ENCODE peak calls at places on chromosomes 7 and 10, in nine cellular contexts. One of them, this sample, is unnamed.

GRCh38 chr7:47757946-47758371 is 176.0 kb upstream of the TNS3 start:
- DNase-seq in ovary: peak
- DNase-seq in SK-N-SH: no peak
- DNase-seq in CD4-positive, alpha-beta memory T cell: no peak
- DNase-seq in H9: no peak
- DNase-seq in K562: no peak
- DNase-seq in stomach: peak
- DNase-seq in psoas muscle: peak
- DNase-seq in brain microvascular endothelial cell: peak
- DNase-seq in this sample: no peak

GRCh38 chr7:2353113-2353512 is 1.5 kb upstream of the EIF3B start:
- DNase-seq in SK-N-SH: no peak
- DNase-seq in psoas muscle: no peak
- DNase-seq in stomach: no peak
- DNase-seq in K562: no peak
- DNase-seq in CD4-positive, alpha-beta memory T cell: no peak
- DNase-seq in H9: no peak
- DNase-seq in ovary: no peak
- DNase-seq in brain microvascular endothelial cell: no peak
- DNase-seq in this sample: no peak

GRCh38 chr10:132592790-132593788 is 55.5 kb downstream of the INPP5A start:
- DNase-seq in stomach: no peak
- DNase-seq in brain microvascular endothelial cell: no peak
- DNase-seq in K562: no peak
- DNase-seq in psoas muscle: no peak
- DNase-seq in CD4-positive, alpha-beta memory T cell: no peak
- DNase-seq in ovary: no peak
- DNase-seq in SK-N-SH: no peak
- DNase-seq in H9: no peak
- DNase-seq in this sample: no peak

GRCh38 chr7:5541087-5541992 is 117.7 kb upstream of the TNRC18 start:
- DNase-seq in CD4-positive, alpha-beta memory T cell: no peak
- DNase-seq in ovary: no peak
- DNase-seq in stomach: no peak
- DNase-seq in K562: no peak
- DNase-seq in psoas muscle: peak
- DNase-seq in SK-N-SH: peak
- DNase-seq in H9: no peak
- DNase-seq in brain microvascular endothelial cell: no peak
- DNase-seq in this sample: peak

GRCh38 chr10:28432210-28432676 is 100.7 kb upstream of the WAC start:
- DNase-seq in K562: peak
- DNase-seq in stomach: peak
- DNase-seq in CD4-positive, alpha-beta memory T cell: peak
- DNase-seq in psoas muscle: peak
- DNase-seq in ovary: peak
- DNase-seq in H9: peak
- DNase-seq in brain microvascular endothelial cell: peak
- DNase-seq in SK-N-SH: peak
- DNase-seq in this sample: peak

GRCh38 chr10:117217196-117217761 is 20.0 kb downstream of the KCNK18 start:
- DNase-seq in brain microvascular endothelial cell: no peak
- DNase-seq in stomach: no peak
- DNase-seq in CD4-positive, alpha-beta memory T cell: no peak
- DNase-seq in SK-N-SH: no peak
- DNase-seq in K562: no peak
- DNase-seq in psoas muscle: no peak
- DNase-seq in H9: peak
- DNase-seq in ovary: no peak
- DNase-seq in this sample: peak

GRCh38 chr7:126840869-126841268 is 411.9 kb downstream of the GRM8 start:
- DNase-seq in H9: no peak
- DNase-seq in stomach: no peak
- DNase-seq in brain microvascular endothelial cell: no peak
- DNase-seq in ovary: no peak
- DNase-seq in K562: no peak
- DNase-seq in SK-N-SH: peak
- DNase-seq in CD4-positive, alpha-beta memory T cell: no peak
- DNase-seq in psoas muscle: no peak
- DNase-seq in this sample: no peak

GRCh38 chr10:34628174-34628802 is 186.8 kb downstream of the PARD3 start:
- DNase-seq in stomach: peak
- DNase-seq in psoas muscle: peak
- DNase-seq in SK-N-SH: peak
- DNase-seq in ovary: peak
- DNase-seq in CD4-positive, alpha-beta memory T cell: no peak
- DNase-seq in K562: peak
- DNase-seq in brain microvascular endothelial cell: peak
- DNase-seq in H9: no peak
- DNase-seq in this sample: no peak

DNA sequence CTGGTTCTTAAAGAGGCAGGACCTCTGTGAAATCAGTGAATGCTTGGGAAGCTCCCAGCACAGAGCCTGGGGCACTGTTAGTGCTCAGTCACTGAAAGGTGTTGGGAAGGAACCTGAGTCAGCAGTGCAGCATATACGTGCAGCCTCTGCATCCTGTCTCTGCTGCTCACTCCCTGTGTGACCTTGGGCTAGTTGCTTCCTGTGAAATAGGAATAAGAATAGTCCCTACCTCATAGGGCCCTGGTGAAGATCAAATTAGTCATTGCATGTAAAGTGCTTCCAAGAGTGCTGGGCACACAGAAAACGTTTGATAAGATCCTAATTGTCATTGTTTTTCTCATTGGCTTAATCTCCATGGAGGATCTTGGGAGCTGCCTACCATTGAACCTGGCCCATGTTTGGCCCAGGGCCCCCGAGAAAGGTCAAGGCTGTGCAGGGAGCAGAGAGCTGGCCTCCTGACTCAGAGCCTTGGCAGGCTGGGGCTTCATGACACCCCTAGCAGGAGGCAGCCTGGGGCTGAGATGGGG is 73.3 kb upstream of the COL13A1 start:
- DNase-seq in SK-N-SH: peak
- DNase-seq in H9: peak
- DNase-seq in CD4-positive, alpha-beta memory T cell: no peak
- DNase-seq in psoas muscle: no peak
- DNase-seq in ovary: no peak
- DNase-seq in stomach: no peak
- DNase-seq in K562: no peak
- DNase-seq in brain microvascular endothelial cell: peak
- DNase-seq in this sample: peak
- H3K27ac ChIP-seq in SK-N-SH: peak
- H3K27ac ChIP-seq in H9: no peak
- H3K27ac ChIP-seq in CD4-positive, alpha-beta memory T cell: no peak
- H3K27ac ChIP-seq in psoas muscle: peak
- H3K27ac ChIP-seq in ovary: no peak
- H3K27ac ChIP-seq in stomach: no peak
- H3K27ac ChIP-seq in K562: no peak
- H3K27ac ChIP-seq in brain microvascular endothelial cell: no peak
- H3K27ac ChIP-seq in this sample: no peak

GRCh38 chr10:46538723-46539426 is 17.6 kb downstream of the GPRIN2 start:
- DNase-seq in ovary: no peak
- DNase-seq in brain microvascular endothelial cell: no peak
- DNase-seq in psoas muscle: no peak
- DNase-seq in stomach: no peak
- DNase-seq in SK-N-SH: no peak
- DNase-seq in H9: no peak
- DNase-seq in CD4-positive, alpha-beta memory T cell: no peak
- DNase-seq in K562: no peak
- DNase-seq in this sample: no peak

GRCh38 chr10:46538155-46538554 is 18.3 kb downstream of the GPRIN2 start:
- DNase-seq in CD4-positive, alpha-beta memory T cell: no peak
- DNase-seq in SK-N-SH: no peak
- DNase-seq in K562: no peak
- DNase-seq in H9: no peak
- DNase-seq in ovary: peak
- DNase-seq in brain microvascular endothelial cell: no peak
- DNase-seq in stomach: no peak
- DNase-seq in psoas muscle: no peak
- DNase-seq in this sample: no peak

GRCh38 chr10:46540412-46541016 is 15.9 kb downstream of the GPRIN2 start:
- DNase-seq in SK-N-SH: no peak
- DNase-seq in stomach: peak
- DNase-seq in ovary: peak
- DNase-seq in H9: no peak
- DNase-seq in psoas muscle: peak
- DNase-seq in CD4-positive, alpha-beta memory T cell: no peak
- DNase-seq in K562: no peak
- DNase-seq in brain microvascular endothelial cell: no peak
- DNase-seq in this sample: peak

GRCh38 chr10:46541017-46541661 is 15.3 kb downstream of the GPRIN2 start:
- DNase-seq in brain microvascular endothelial cell: no peak
- DNase-seq in psoas muscle: peak
- DNase-seq in K562: peak
- DNase-seq in ovary: peak
- DNase-seq in stomach: peak
- DNase-seq in SK-N-SH: peak
- DNase-seq in H9: peak
- DNase-seq in CD4-positive, alpha-beta memory T cell: no peak
- DNase-seq in this sample: peak

GRCh38 chr10:46539596-46540411 is 16.7 kb downstream of the GPRIN2 start:
- DNase-seq in ovary: peak
- DNase-seq in CD4-positive, alpha-beta memory T cell: no peak
- DNase-seq in H9: no peak
- DNase-seq in psoas muscle: no peak
- DNase-seq in SK-N-SH: no peak
- DNase-seq in brain microvascular endothelial cell: peak
- DNase-seq in stomach: peak
- DNase-seq in K562: no peak
- DNase-seq in this sample: no peak
- H3K27ac ChIP-seq in ovary: no peak
- H3K27ac ChIP-seq in CD4-positive, alpha-beta memory T cell: no peak
- H3K27ac ChIP-seq in H9: no peak
- H3K27ac ChIP-seq in psoas muscle: no peak
- H3K27ac ChIP-seq in SK-N-SH: no peak
- H3K27ac ChIP-seq in brain microvascular endothelial cell: peak
- H3K27ac ChIP-seq in stomach: peak
- H3K27ac ChIP-seq in K562: no peak
- H3K27ac ChIP-seq in this sample: no peak

GRCh38 chr7:46741924-46742607 is 821.0 kb upstream of the IGFBP3 start:
- DNase-seq in H9: no peak
- DNase-seq in ovary: no peak
- DNase-seq in CD4-positive, alpha-beta memory T cell: no peak
- DNase-seq in psoas muscle: no peak
- DNase-seq in K562: no peak
- DNase-seq in stomach: no peak
- DNase-seq in SK-N-SH: peak
- DNase-seq in brain microvascular endothelial cell: no peak
- DNase-seq in this sample: no peak

GRCh38 chr7:46738165-46738564 is 817.1 kb upstream of the IGFBP3 start:
- DNase-seq in psoas muscle: no peak
- DNase-seq in K562: no peak
- DNase-seq in ovary: no peak
- DNase-seq in stomach: no peak
- DNase-seq in SK-N-SH: no peak
- DNase-seq in brain microvascular endothelial cell: no peak
- DNase-seq in H9: no peak
- DNase-seq in CD4-positive, alpha-beta memory T cell: no peak
- DNase-seq in this sample: no peak

GRCh38 chr7:46741181-46741580 is 820.1 kb upstream of the IGFBP3 start:
- DNase-seq in H9: no peak
- DNase-seq in psoas muscle: no peak
- DNase-seq in SK-N-SH: no peak
- DNase-seq in brain microvascular endothelial cell: no peak
- DNase-seq in stomach: no peak
- DNase-seq in CD4-positive, alpha-beta memory T cell: no peak
- DNase-seq in ovary: no peak
- DNase-seq in K562: no peak
- DNase-seq in this sample: no peak

GRCh38 chr7:46739378-46740234 is 818.5 kb upstream of the IGFBP3 start:
- DNase-seq in brain microvascular endothelial cell: no peak
- DNase-seq in H9: no peak
- DNase-seq in psoas muscle: no peak
- DNase-seq in ovary: no peak
- DNase-seq in K562: no peak
- DNase-seq in SK-N-SH: no peak
- DNase-seq in stomach: no peak
- DNase-seq in CD4-positive, alpha-beta memory T cell: no peak
- DNase-seq in this sample: no peak

GRCh38 chr7:46738713-46739220 is 817.7 kb upstream of the IGFBP3 start:
- DNase-seq in CD4-positive, alpha-beta memory T cell: no peak
- DNase-seq in K562: no peak
- DNase-seq in psoas muscle: no peak
- DNase-seq in stomach: no peak
- DNase-seq in SK-N-SH: no peak
- DNase-seq in H9: no peak
- DNase-seq in brain microvascular endothelial cell: no peak
- DNase-seq in ovary: no peak
- DNase-seq in this sample: no peak
- H3K27ac ChIP-seq in CD4-positive, alpha-beta memory T cell: no peak
- H3K27ac ChIP-seq in K562: no peak
- H3K27ac ChIP-seq in psoas muscle: no peak
- H3K27ac ChIP-seq in stomach: no peak
- H3K27ac ChIP-seq in SK-N-SH: no peak
- H3K27ac ChIP-seq in H9: no peak
- H3K27ac ChIP-seq in brain microvascular endothelial cell: no peak
- H3K27ac ChIP-seq in ovary: no peak
- H3K27ac ChIP-seq in this sample: no peak

GRCh38 chr7:94394399-94395140 is at the start of gene COL1A2:
- DNase-seq in psoas muscle: peak
- DNase-seq in K562: peak
- DNase-seq in CD4-positive, alpha-beta memory T cell: no peak
- DNase-seq in SK-N-SH: peak
- DNase-seq in H9: peak
- DNase-seq in ovary: peak
- DNase-seq in brain microvascular endothelial cell: peak
- DNase-seq in stomach: peak
- DNase-seq in this sample: peak

GRCh38 chr7:94394058-94394398 is 667 bp upstream of the COL1A2 start:
- DNase-seq in stomach: no peak
- DNase-seq in H9: no peak
- DNase-seq in psoas muscle: peak
- DNase-seq in ovary: peak
- DNase-seq in brain microvascular endothelial cell: no peak
- DNase-seq in CD4-positive, alpha-beta memory T cell: no peak
- DNase-seq in SK-N-SH: peak
- DNase-seq in K562: no peak
- DNase-seq in this sample: no peak

GRCh38 chr7:94396606-94397005 is 1.9 kb downstream of the COL1A2 start:
- DNase-seq in H9: no peak
- DNase-seq in psoas muscle: no peak
- DNase-seq in ovary: no peak
- DNase-seq in stomach: no peak
- DNase-seq in CD4-positive, alpha-beta memory T cell: no peak
- DNase-seq in SK-N-SH: no peak
- DNase-seq in K562: no peak
- DNase-seq in brain microvascular endothelial cell: no peak
- DNase-seq in this sample: no peak

GRCh38 chr7:94396044-94396443 is 1.3 kb downstream of the COL1A2 start:
- DNase-seq in H9: no peak
- DNase-seq in CD4-positive, alpha-beta memory T cell: no peak
- DNase-seq in stomach: no peak
- DNase-seq in brain microvascular endothelial cell: peak
- DNase-seq in psoas muscle: no peak
- DNase-seq in SK-N-SH: no peak
- DNase-seq in ovary: no peak
- DNase-seq in K562: peak
- DNase-seq in this sample: no peak

DNA sequence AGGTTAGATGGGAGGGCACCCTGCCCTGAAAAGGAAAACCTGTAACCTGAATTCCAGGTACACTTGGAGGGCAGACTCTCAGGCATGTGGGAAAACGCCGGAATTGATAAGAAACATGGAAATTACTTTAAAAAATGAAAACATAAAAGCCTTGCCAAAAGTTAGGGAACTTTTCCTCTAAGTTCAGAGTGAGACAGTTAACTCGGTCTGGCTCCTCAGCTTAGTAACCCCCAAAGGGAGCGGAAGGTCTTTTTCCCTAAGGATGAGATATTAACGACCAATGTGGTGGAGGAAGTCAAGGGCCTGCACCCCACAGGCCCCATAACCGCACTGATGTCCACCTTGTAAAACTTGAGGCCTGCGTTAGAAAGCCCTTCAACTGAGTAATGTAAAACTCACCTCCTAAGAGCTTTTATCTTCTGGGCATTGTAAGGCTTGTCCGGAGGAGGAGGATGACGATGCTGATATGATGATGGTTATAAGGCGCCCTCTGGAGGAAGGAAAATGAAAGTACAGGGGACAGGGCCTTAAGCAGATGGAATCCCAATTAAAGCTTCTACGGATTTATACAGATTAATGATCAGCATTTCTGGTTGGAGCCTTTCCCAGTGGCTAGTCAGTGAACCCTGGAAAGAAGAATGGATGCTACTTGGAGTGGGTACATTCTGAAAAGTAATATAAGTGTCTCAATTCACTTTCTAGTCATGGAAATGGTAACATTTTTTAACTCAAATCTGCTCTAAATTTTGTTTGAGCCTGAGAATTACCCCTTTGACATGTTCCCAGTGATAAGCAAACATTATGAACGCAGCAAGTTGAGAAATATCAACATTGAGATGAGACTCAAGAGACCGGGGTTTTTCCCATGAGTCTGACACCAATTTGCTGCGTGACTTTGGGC is 696 bp downstream of the COL1A2 start:
- DNase-seq in stomach: peak
- DNase-seq in CD4-positive, alpha-beta memory T cell: peak
- DNase-seq in H9: peak
- DNase-seq in SK-N-SH: peak
- DNase-seq in brain microvascular endothelial cell: peak
- DNase-seq in ovary: peak
- DNase-seq in psoas muscle: no peak
- DNase-seq in K562: peak
- DNase-seq in this sample: peak
- H3K27ac ChIP-seq in stomach: peak
- H3K27ac ChIP-seq in CD4-positive, alpha-beta memory T cell: no peak
- H3K27ac ChIP-seq in H9: no peak
- H3K27ac ChIP-seq in SK-N-SH: peak
- H3K27ac ChIP-seq in brain microvascular endothelial cell: peak
- H3K27ac ChIP-seq in ovary: peak
- H3K27ac ChIP-seq in psoas muscle: peak
- H3K27ac ChIP-seq in K562: peak
- H3K27ac ChIP-seq in this sample: peak